ENCODE peak calls at places on chromosomes 1 and 21, in six cellular contexts. K, C, J, U, Y and O are unnamed samples.

GRCh38 chr21:38268859-38269566 is 12.2 kb downstream of the KCNJ15 start:
- DNase-seq in K (no peak), C (no peak), J (no peak), U (no peak), Y (no peak), O (no peak)

GRCh38 chr21:45279446-45280177 is 8.1 kb downstream of the POFUT2 start:
- DNase-seq in K (no peak), C (no peak), J (no peak), U (no peak), Y (peak), O (no peak)

GRCh38 chr1:231404318-231404717 is 17.8 kb downstream of the EGLN1 start:
- DNase-seq in K (no peak), C (no peak), J (no peak), U (no peak), Y (no peak), O (no peak)

GRCh38 chr1:29171089-29171488 is 10.6 kb downstream of the SRSF4 start:
- DNase-seq in K (no peak), C (no peak), J (no peak), U (no peak), Y (no peak), O (no peak)

GRCh38 chr1:117758444-117759316 is 152.8 kb downstream of the TENT5C start:
- DNase-seq in K (peak), C (peak), J (peak), U (peak), Y (peak), O (peak)

GRCh38 chr1:176515310-176515709 is 52.3 kb downstream of the PAPPA2 start:
- DNase-seq in K (peak), C (no peak), J (no peak), U (no peak), Y (no peak), O (no peak)

GRCh38 chr1:20107767-20108166 is 11.6 kb downstream of the PLA2G2D start:
- DNase-seq in K (no peak), C (no peak), J (no peak), U (no peak), Y (no peak), O (no peak)

GRCh38 chr1:111856411-111857135 is 100.9 kb downstream of the DDX20 start:
- DNase-seq in K (peak), C (no peak), J (no peak), U (no peak), Y (no peak), O (no peak)

GRCh38 chr1:43464840-43465693 is 11.3 kb upstream of the HYI start:
- DNase-seq in K (no peak), C (no peak), J (no peak), U (no peak), Y (no peak), O (no peak)

GRCh38 chr21:44800971-44801467 is 601 bp downstream of the UBE2G2 start:
- DNase-seq in K (peak), C (no peak), J (no peak), U (no peak), Y (no peak), O (no peak)